ENCODE peak calls at places on chromosomes 11 and 22, in seven cellular contexts. P is sigmoid colon, N is H1, V is K562, B is transverse colon, A is stomach, R is HepG2. Q is an unnamed sample.

GRCh38 chr22:39148727-39149535 is 3.5 kb downstream of the CBX7 start:
- DNase-seq in P (peak), N (no peak), V (peak), B (peak), A (peak), R (no peak), Q (peak)

GRCh38 chr11:64372021-64372420 is 13.1 kb downstream of the RPS6KA4 start:
- DNase-seq in P (no peak), N (no peak), V (no peak), B (no peak), A (no peak), R (no peak), Q (no peak)

GRCh38 chr11:30489513-30489912 is 96.6 kb downstream of the MPPED2 start:
- DNase-seq in P (no peak), N (no peak), V (no peak), B (no peak), A (no peak), R (no peak), Q (no peak)

GRCh38 chr11:18393581-18394299 is 623 bp upstream of the LDHA start:
- DNase-seq in P (no peak), N (no peak), V (no peak), B (no peak), A (no peak), R (no peak), Q (no peak)

GRCh38 chr11:58830693-58831301 is 13.7 kb downstream of the GLYATL2 start:
- DNase-seq in P (no peak), N (no peak), V (no peak), B (no peak), A (no peak), R (no peak), Q (no peak)

GRCh38 chr11:57885298-57886035 is 123.9 kb downstream of the CTNND1 start:
- DNase-seq in P (no peak), N (no peak), V (no peak), B (no peak), A (no peak), R (peak), Q (no peak)

GRCh38 chr22:47279337-47279736 is 516.9 kb downstream of the TBC1D22A start:
- DNase-seq in P (no peak), N (no peak), V (no peak), B (no peak), A (no peak), R (no peak), Q (no peak)

GRCh38 chr22:37308385-37309200 is 26.3 kb downstream of the CYTH4 start:
- DNase-seq in P (no peak), N (no peak), V (no peak), B (no peak), A (no peak), R (no peak), Q (no peak)

GRCh38 chr22:36405671-36406070 is 17.9 kb upstream of the MYH9 start:
- DNase-seq in P (no peak), N (no peak), V (no peak), B (peak), A (peak), R (no peak), Q (no peak)

GRCh38 chr11:115660072-115660805 is 156.0 kb upstream of the CADM1 start:
- DNase-seq in P (no peak), N (no peak), V (no peak), B (no peak), A (no peak), R (no peak), Q (no peak)

GRCh38 chr22:32994921-32995320 is 63.3 kb downstream of the SYN3 start:
- DNase-seq in P (no peak), N (no peak), V (no peak), B (no peak), A (no peak), R (peak), Q (no peak)

GRCh38 chr11:73976451-73977151 is 6.0 kb downstream of the UCP2 start:
- DNase-seq in P (peak), N (no peak), V (peak), B (no peak), A (no peak), R (no peak), Q (no peak)

GRCh38 chr11:65555693-65556231 is 2.4 kb downstream of the LTBP3 start:
- DNase-seq in P (peak), N (no peak), V (peak), B (no peak), A (no peak), R (peak), Q (no peak)

GRCh38 chr11:128324531-128325141 is 262.7 kb downstream of the ETS1 start:
- DNase-seq in P (no peak), N (no peak), V (no peak), B (peak), A (no peak), R (no peak), Q (no peak)

GRCh38 chr11:104979839-104980238 is 11.5 kb upstream of the CASP4 start:
- DNase-seq in P (no peak), N (no peak), V (no peak), B (no peak), A (no peak), R (no peak), Q (no peak)

GRCh38 chr11:978781-979180 is 53.1 kb downstream of the AP2A2 start:
- DNase-seq in P (no peak), N (no peak), V (no peak), B (no peak), A (no peak), R (no peak), Q (no peak)

GRCh38 chr11:4881860-4882500 is at the start of gene OR51T1:
- DNase-seq in P (no peak), N (no peak), V (peak), B (no peak), A (no peak), R (no peak), Q (no peak)

GRCh38 chr11:9895016-9895415 is 231.1 kb downstream of the SWAP70 start:
- DNase-seq in P (no peak), N (no peak), V (no peak), B (no peak), A (no peak), R (no peak), Q (no peak)

GRCh38 chr11:43504316-43504950 is 145.7 kb downstream of the TTC17 start:
- DNase-seq in P (no peak), N (peak), V (no peak), B (no peak), A (no peak), R (peak), Q (no peak)

GRCh38 chr11:2791521-2792375 is 92.0 kb upstream of the KCNQ1OT1 start:
- DNase-seq in P (peak), N (no peak), V (no peak), B (peak), A (peak), R (no peak), Q (peak)

GRCh38 chr22:37229012-37229804 is 14.9 kb downstream of the RAC2 start:
- DNase-seq in P (no peak), N (no peak), V (peak), B (no peak), A (no peak), R (no peak), Q (no peak)

GRCh38 chr11:91299980-91300379 is 924.6 kb upstream of the FAT3 start:
- DNase-seq in P (no peak), N (no peak), V (no peak), B (no peak), A (no peak), R (no peak), Q (no peak)

GRCh38 chr11:16605440-16605970 is 132.9 kb upstream of the C11orf58 start:
- DNase-seq in P (no peak), N (no peak), V (peak), B (peak), A (peak), R (no peak), Q (peak)

GRCh38 chr22:50607366-50608020 is 6.9 kb downstream of the MAPK8IP2 start:
- DNase-seq in P (no peak), N (no peak), V (no peak), B (no peak), A (no peak), R (no peak), Q (no peak)

GRCh38 chr11:103659138-103659734 is 377.2 kb upstream of the DDI1 start:
- DNase-seq in P (no peak), N (no peak), V (no peak), B (no peak), A (no peak), R (no peak), Q (no peak)

GRCh38 chr11:1129666-1130160 is 28.0 kb upstream of the MUC5AC start:
- DNase-seq in P (peak), N (no peak), V (no peak), B (no peak), A (peak), R (no peak), Q (no peak)

GRCh38 chr11:63958013-63958412 is 16.4 kb upstream of the COX8A start:
- DNase-seq in P (no peak), N (no peak), V (no peak), B (no peak), A (no peak), R (no peak), Q (no peak)

GRCh38 chr11:26229270-26229669 is 102.7 kb upstream of the ANO3 start:
- DNase-seq in P (no peak), N (no peak), V (no peak), B (no peak), A (no peak), R (no peak), Q (no peak)

DNA sequence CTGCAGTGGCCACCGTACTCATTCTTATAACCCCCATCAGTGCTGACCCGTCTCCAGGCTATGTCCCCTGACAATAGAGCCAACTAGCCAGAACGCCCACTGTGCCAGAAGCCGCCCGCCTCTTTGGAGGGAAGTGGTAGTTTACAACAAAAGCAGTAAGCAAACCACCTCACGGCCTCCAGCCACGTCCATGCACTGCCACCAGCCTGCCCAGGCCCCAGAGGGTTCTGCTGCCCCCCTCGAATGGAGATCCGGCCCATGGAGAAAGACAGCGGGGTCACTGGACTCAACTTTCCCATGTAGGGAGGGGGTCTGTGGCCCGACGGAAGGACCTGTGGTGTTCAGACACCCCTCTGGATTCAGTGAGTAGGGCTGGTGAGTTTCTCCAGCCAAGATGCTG is 340.3 kb downstream of the CTTN start:
- DNase-seq in P (no peak), N (no peak), V (no peak), B (no peak), A (no peak), R (no peak), Q (no peak)
- TF ChIP-seq POLR2A in P (no peak), N (no peak), V (no peak), B (no peak), A (no peak), R (no peak), Q (no peak)

GRCh38 chr11:20488352-20488751 is 100.8 kb downstream of the PRMT3 start:
- DNase-seq in P (no peak), N (no peak), V (no peak), B (no peak), A (no peak), R (no peak), Q (no peak)

GRCh38 chr11:20489948-20490347 is 102.4 kb downstream of the PRMT3 start:
- DNase-seq in P (no peak), N (no peak), V (no peak), B (no peak), A (no peak), R (no peak), Q (no peak)

GRCh38 chr11:20497124-20497792 is 102.2 kb upstream of the SLC6A5 start:
- DNase-seq in P (no peak), N (no peak), V (no peak), B (no peak), A (no peak), R (no peak), Q (no peak)

DNA sequence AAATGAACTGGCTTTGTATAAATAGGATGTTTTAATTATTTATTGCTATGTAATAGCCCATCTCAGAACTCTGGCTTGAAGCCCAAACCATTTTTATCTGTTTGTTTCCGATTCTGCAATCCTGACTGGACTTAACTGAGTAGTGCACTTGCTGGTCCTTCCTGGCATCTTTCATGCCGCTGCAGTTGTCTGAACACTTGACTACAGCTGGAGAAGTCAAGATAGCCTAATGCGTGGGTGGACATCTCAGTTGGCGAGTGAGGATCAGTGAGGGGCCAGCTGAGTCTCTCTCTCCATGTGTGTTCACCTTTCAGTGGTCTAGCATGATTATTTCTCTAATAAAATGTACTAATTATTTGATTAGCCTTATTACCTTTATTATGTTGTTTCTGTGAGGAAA is 105.8 kb downstream of the PRMT3 start:
- DNase-seq in P (no peak), N (no peak), V (peak), B (no peak), A (no peak), R (no peak), Q (no peak)
- TF ChIP-seq EP300 in P (no peak), N (no peak), V (peak), B (no peak), A (no peak), R (no peak), Q (no peak)

GRCh38 chr11:67506426-67507032 is 1.4 kb upstream of the PITPNM1 start:
- DNase-seq in P (peak), N (no peak), V (no peak), B (peak), A (peak), R (no peak), Q (no peak)

GRCh38 chr11:67507242-67507890 is 596 bp downstream of the CDK2AP2 start:
- DNase-seq in P (peak), N (peak), V (peak), B (peak), A (peak), R (no peak), Q (peak)

GRCh38 chr11:67507891-67508485 is at the start of gene CDK2AP2:
- DNase-seq in P (peak), N (peak), V (peak), B (peak), A (peak), R (peak), Q (peak)

GRCh38 chr11:67510023-67510345 is 2.0 kb upstream of the CDK2AP2 start:
- DNase-seq in P (no peak), N (no peak), V (no peak), B (no peak), A (no peak), R (no peak), Q (no peak)

DNA sequence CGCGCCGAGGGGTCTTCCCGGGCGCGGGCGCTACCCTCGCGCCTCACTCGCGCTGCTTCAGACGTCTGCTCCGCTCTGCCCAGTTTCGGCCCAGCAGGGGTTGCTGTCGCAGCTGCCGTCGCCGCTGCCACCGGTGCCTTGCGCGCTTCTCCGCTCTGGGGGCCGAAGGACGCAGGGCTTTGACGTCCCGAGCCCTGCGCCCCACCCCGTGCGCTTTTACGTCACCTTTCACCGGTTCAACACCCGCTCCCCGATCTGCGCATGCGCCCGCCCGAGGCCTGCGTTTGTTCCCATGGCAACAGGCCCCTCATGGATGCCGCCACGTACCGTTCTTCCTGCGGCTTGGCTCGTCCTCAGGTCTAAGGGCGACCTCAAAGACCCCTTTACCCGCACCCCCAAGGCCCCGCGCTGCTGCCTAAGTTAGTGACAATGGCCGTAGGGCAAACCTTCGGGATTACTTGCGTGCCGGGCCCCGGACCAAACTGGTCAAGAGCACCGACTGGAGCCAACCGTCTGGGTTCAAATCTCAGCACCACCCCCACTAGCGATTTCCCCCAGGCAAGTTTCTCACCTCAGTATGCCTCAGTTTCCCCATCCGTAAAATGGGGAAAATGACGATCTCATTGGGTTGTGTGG is 642 bp upstream of the CDK2AP2 start:
- DNase-seq in P (peak), N (peak), V (peak), B (peak), A (peak), R (peak), Q (peak)
- TF ChIP-seq POLR2A in P (peak), N (peak), V (peak), B (peak), A (peak), R (no peak), Q (peak)

GRCh38 chr11:94134651-94135512 is 6.2 kb downstream of the PANX1 start:
- DNase-seq in P (peak), N (no peak), V (no peak), B (peak), A (peak), R (no peak), Q (peak)
- TF ChIP-seq EP300 in P (no peak), N (no peak), V (peak), B (no peak), A (no peak), R (no peak), Q (peak)

GRCh38 chr11:60972182-60973030 is 926 bp downstream of the CD6 start:
- DNase-seq in P (no peak), N (no peak), V (no peak), B (no peak), A (no peak), R (no peak), Q (no peak)

GRCh38 chr11:60971520-60971919 is at the start of gene CD6:
- DNase-seq in P (no peak), N (no peak), V (no peak), B (peak), A (no peak), R (no peak), Q (no peak)

GRCh38 chr11:60973699-60974098 is 2.2 kb downstream of the CD6 start:
- DNase-seq in P (no peak), N (no peak), V (no peak), B (no peak), A (no peak), R (no peak), Q (no peak)

GRCh38 chr11:60977224-60977623 is 5.7 kb downstream of the CD6 start:
- DNase-seq in P (no peak), N (no peak), V (no peak), B (no peak), A (no peak), R (no peak), Q (no peak)

DNA sequence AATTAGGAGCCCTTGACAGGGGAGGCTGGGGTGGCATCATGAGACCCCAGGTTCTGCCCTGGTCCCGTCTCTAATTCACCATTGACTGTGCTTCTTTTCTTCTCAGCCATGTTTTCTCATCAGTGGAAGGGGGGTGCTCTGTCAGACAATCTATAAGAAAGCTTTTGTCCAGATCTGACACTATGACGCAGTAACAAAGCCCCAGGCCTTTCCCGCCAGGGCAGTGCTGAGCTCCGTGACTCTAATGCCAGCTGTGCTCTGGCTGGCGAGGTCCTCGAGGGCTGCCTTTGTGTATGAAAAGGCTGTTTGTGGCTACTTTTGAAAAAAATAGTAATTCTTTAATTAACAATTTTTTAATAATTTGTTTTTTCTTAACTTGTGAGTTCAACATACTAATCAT is 3.2 kb downstream of the CD6 start:
- DNase-seq in P (no peak), N (no peak), V (no peak), B (no peak), A (no peak), R (no peak), Q (no peak)
- TF ChIP-seq POLR2A in P (no peak), N (no peak), V (no peak), B (no peak), A (no peak), R (no peak), Q (no peak)

GRCh38 chr11:72328366-72329224 is 84.6 kb upstream of the PHOX2A start:
- DNase-seq in P (no peak), N (no peak), V (no peak), B (no peak), A (no peak), R (no peak), Q (no peak)
- TF ChIP-seq EP300 in P (no peak), N (no peak), V (no peak), B (no peak), A (no peak), R (no peak), Q (no peak)

GRCh38 chr11:119368121-119369034 is 13.1 kb downstream of the USP2 start:
- DNase-seq in P (peak), N (no peak), V (peak), B (peak), A (peak), R (peak), Q (peak)
- TF ChIP-seq POLR2A in P (peak), N (no peak), V (no peak), B (peak), A (no peak), R (peak), Q (no peak)

GRCh38 chr11:111327908-111328624 is 29.7 kb downstream of the POU2AF3 start:
- DNase-seq in P (peak), N (no peak), V (no peak), B (no peak), A (peak), R (no peak), Q (no peak)
- TF ChIP-seq EP300 in P (no peak), N (no peak), V (no peak), B (no peak), A (no peak), R (no peak), Q (no peak)

DNA sequence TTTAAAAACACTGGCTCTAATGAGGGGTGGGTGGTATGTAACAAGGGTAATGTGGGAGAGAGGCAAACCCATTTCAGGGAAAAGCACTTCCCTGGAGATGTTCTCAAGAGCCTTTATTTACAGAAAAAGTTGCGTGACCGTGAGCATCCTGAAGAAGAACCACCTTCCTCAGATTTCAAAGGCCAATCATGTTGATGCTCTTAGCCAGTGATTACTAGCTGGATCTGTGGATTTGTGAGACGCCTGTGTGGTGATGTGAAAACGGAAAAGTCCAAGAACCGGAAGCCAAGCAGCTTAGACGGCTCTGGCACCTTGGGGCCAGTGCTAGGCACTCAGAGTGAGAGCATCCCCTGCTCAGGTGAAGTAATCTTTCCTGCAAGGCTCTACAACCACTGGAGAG is 12.6 kb upstream of the UBASH3B start:
- DNase-seq in P (no peak), N (no peak), V (no peak), B (no peak), A (no peak), R (no peak), Q (no peak)
- TF ChIP-seq POLR2A in P (no peak), N (no peak), V (no peak), B (no peak), A (no peak), R (no peak), Q (no peak)

GRCh38 chr11:62400760-62401159 is 18.1 kb upstream of the SCGB1A1 start:
- DNase-seq in P (peak), N (no peak), V (no peak), B (peak), A (peak), R (no peak), Q (peak)
- TF ChIP-seq EP300 in P (peak), N (no peak), V (no peak), B (no peak), A (peak), R (no peak), Q (peak)

Q was measured in tibial nerve.